ENCODE peak calls at places on chromosomes 11 and 22, in four cellular contexts. A is HFFc6; B is activated CD4-positive, alpha-beta T cell treated with anti-CD3 and anti-CD28 coated beads for 24 hours; U is osteocyte. F is an unnamed sample.

GRCh38 chr11:100629671-100630070 is 57.4 kb upstream of the ARHGAP42 start:
- DNase-seq in A (no peak), B (no peak), U (no peak), F (peak)

GRCh38 chr11:72655896-72656464 is 18.2 kb downstream of the PDE2A start:
- DNase-seq in A (no peak), B (no peak), U (no peak), F (no peak)

GRCh38 chr22:35440129-35440528 is 40.2 kb downstream of the MCM5 start:
- DNase-seq in A (no peak), B (no peak), U (no peak), F (no peak)

GRCh38 chr22:28547132-28547842 is 132.4 kb downstream of the TTC28 start:
- DNase-seq in A (peak), B (no peak), U (no peak), F (no peak)

GRCh38 chr11:107860688-107861087 is 2.1 kb upstream of the SLC35F2 start:
- DNase-seq in A (no peak), B (no peak), U (no peak), F (no peak)

GRCh38 chr11:113253406-113253805 is 61.0 kb upstream of the TTC12 start:
- DNase-seq in A (no peak), B (no peak), U (no peak), F (no peak)

GRCh38 chr11:102142333-102142732 is 32.1 kb downstream of the YAP1 start:
- DNase-seq in A (no peak), B (no peak), U (no peak), F (no peak)

GRCh38 chr22:45976351-45977002 is 485 bp downstream of the WNT7B start:
- DNase-seq in A (no peak), B (no peak), U (no peak), F (no peak)

GRCh38 chr11:21965221-21965620 is 227.7 kb upstream of the ANO5 start:
- DNase-seq in A (no peak), B (no peak), U (no peak), F (no peak)

GRCh38 chr11:124800226-124800929 is at the start of gene MSANTD2:
- DNase-seq in A (peak), B (peak), U (peak), F (peak)

GRCh38 chr11:69242583-69242940 is 51.4 kb upstream of the MYEOV start:
- DNase-seq in A (no peak), B (no peak), U (peak), F (no peak)

GRCh38 chr11:44742470-44742869 is 15.7 kb downstream of the TSPAN18 start:
- DNase-seq in A (no peak), B (no peak), U (no peak), F (no peak)

GRCh38 chr22:34847072-34847471 is 218.9 kb upstream of the ISX start:
- DNase-seq in A (no peak), B (no peak), U (no peak), F (peak)

GRCh38 chr11:11440149-11440548 is 87.1 kb upstream of the CSNK2A3 start:
- DNase-seq in A (no peak), B (no peak), U (no peak), F (no peak)